ENCODE peak calls at places on chromosome 6, in five cellular contexts. Y is HEK293T, P is NCI-H345, X is SIG-M5, S is A172. D is an unnamed sample.

GRCh38 chr6:12238191-12238590 is 52.0 kb upstream of the EDN1 start:
- DNase-seq in Y (no peak), P (no peak), X (no peak), S (no peak), D (no peak)

GRCh38 chr6:54835176-54835575 is 11.4 kb upstream of the FAM83B start:
- DNase-seq in Y (no peak), P (no peak), X (no peak), S (no peak), D (no peak)

GRCh38 chr6:16244446-16244845 is 6.1 kb downstream of the GMPR start:
- DNase-seq in Y (no peak), P (no peak), X (no peak), S (no peak), D (peak)

GRCh38 chr6:35487653-35488516 is 9.0 kb downstream of the TEAD3 start:
- DNase-seq in Y (no peak), P (no peak), X (peak), S (peak), D (no peak)

GRCh38 chr6:3418521-3419060 is 38.3 kb downstream of the SLC22A23 start:
- DNase-seq in Y (no peak), P (no peak), X (no peak), S (no peak), D (no peak)

GRCh38 chr6:148323344-148323743 is 19.3 kb upstream of the SASH1 start:
- DNase-seq in Y (no peak), P (no peak), X (no peak), S (peak), D (no peak)

GRCh38 chr6:162463573-162463972 is 264.0 kb downstream of the PRKN start:
- DNase-seq in Y (no peak), P (no peak), X (no peak), S (no peak), D (no peak)

GRCh38 chr6:71332012-71332411 is 43.4 kb downstream of the OGFRL1 start:
- DNase-seq in Y (no peak), P (no peak), X (no peak), S (no peak), D (no peak)

GRCh38 chr6:19831358-19831757 is 5.8 kb upstream of the ID4 start:
- DNase-seq in Y (no peak), P (no peak), X (no peak), S (no peak), D (no peak)

GRCh38 chr6:11202513-11203305 is 29.8 kb downstream of the NEDD9 start:
- DNase-seq in Y (peak), P (no peak), X (no peak), S (no peak), D (no peak)

GRCh38 chr6:84193140-84193708 is 34.2 kb downstream of the CEP162 start:
- DNase-seq in Y (no peak), P (no peak), X (no peak), S (peak), D (no peak)

GRCh38 chr6:33313709-33314514 is at the start of gene TAPBP:
- DNase-seq in Y (peak), P (peak), X (no peak), S (peak), D (peak)

GRCh38 chr6:168442646-168443045 is 1.7 kb downstream of the SMOC2 start:
- DNase-seq in Y (no peak), P (no peak), X (no peak), S (no peak), D (no peak)

GRCh38 chr6:168158980-168159349 is 80.0 kb upstream of the FRMD1 start:
- DNase-seq in Y (no peak), P (no peak), X (no peak), S (no peak), D (no peak)

GRCh38 chr6:124535746-124536145 is 426.5 kb upstream of the RNF217 start:
- DNase-seq in Y (peak), P (no peak), X (no peak), S (peak), D (peak)

GRCh38 chr6:119079288-119079809 is 885 bp upstream of the FAM184A start:
- DNase-seq in Y (no peak), P (no peak), X (no peak), S (peak), D (peak)

GRCh38 chr6:137363805-137364138 is 130.4 kb downstream of the OLIG3 start:
- DNase-seq in Y (no peak), P (no peak), X (no peak), S (peak), D (no peak)

GRCh38 chr6:27208042-27208441 is 39.5 kb upstream of the PRSS16 start:
- DNase-seq in Y (no peak), P (no peak), X (no peak), S (no peak), D (no peak)

GRCh38 chr6:11043552-11043960 is 549 bp downstream of the ELOVL2 start:
- DNase-seq in Y (peak), P (no peak), X (no peak), S (no peak), D (no peak)

GRCh38 chr6:136812174-136812573 is 10.2 kb upstream of the PEX7 start:
- DNase-seq in Y (no peak), P (no peak), X (no peak), S (peak), D (no peak)

GRCh38 chr6:119129148-119129967 is 50.9 kb upstream of the FAM184A start:
- DNase-seq in Y (peak), P (peak), X (no peak), S (peak), D (peak)

GRCh38 chr6:251920-252319 is 40.4 kb upstream of the DUSP22 start:
- DNase-seq in Y (no peak), P (no peak), X (no peak), S (no peak), D (no peak)

GRCh38 chr6:114707081-114707480 is 364.3 kb upstream of the HS3ST5 start:
- DNase-seq in Y (no peak), P (no peak), X (no peak), S (no peak), D (no peak)

GRCh38 chr6:135083992-135084915 is 29.6 kb upstream of the HBS1L start:
- DNase-seq in Y (no peak), P (no peak), X (no peak), S (no peak), D (no peak)

GRCh38 chr6:75604294-75604693 is 2.6 kb downstream of the SENP6 start:
- DNase-seq in Y (no peak), P (no peak), X (no peak), S (no peak), D (no peak)

GRCh38 chr6:37809144-37809543 is 10.4 kb upstream of the ZFAND3 start:
- DNase-seq in Y (no peak), P (no peak), X (no peak), S (no peak), D (peak)

GRCh38 chr6:43147691-43148477 is 23.2 kb upstream of the SRF start:
- DNase-seq in Y (no peak), P (no peak), X (no peak), S (no peak), D (no peak)

D was measured in cerebellar cortex.